ENCODE peak calls at places on chromosomes 16 and 17, in six cellular contexts. M is A549, J is endothelial cell of umbilical vein, O is HepG2, V is K562, I is GM12878. N is an unnamed sample.

GRCh38 chr16:1428511-1428910 is 2.4 kb upstream of the PERCC1 start:
- DNase-seq in M (peak), J (peak), O (no peak), V (peak), I (no peak), N (peak)

GRCh38 chr17:2400474-2400866 is 390 bp downstream of the MNT start:
- DNase-seq in M (peak), J (peak), O (peak), V (peak), I (no peak), N (peak)

GRCh38 chr16:47724386-47724785 is 263.3 kb downstream of the PHKB start:
- DNase-seq in M (no peak), J (no peak), O (no peak), V (no peak), I (no peak), N (no peak)

GRCh38 chr17:59439711-59440110 is 108.3 kb downstream of the YPEL2 start:
- DNase-seq in M (no peak), J (peak), O (no peak), V (no peak), I (no peak), N (no peak)

GRCh38 chr17:8225813-8226535 is 15.6 kb upstream of the AURKB start:
- DNase-seq in M (peak), J (peak), O (no peak), V (peak), I (peak), N (peak)

GRCh38 chr17:80388175-80388574 is 26.8 kb upstream of the ENDOV start:
- DNase-seq in M (no peak), J (no peak), O (no peak), V (no peak), I (no peak), N (no peak)

GRCh38 chr16:76197925-76198324 is 79.3 kb upstream of the CNTNAP4 start:
- DNase-seq in M (no peak), J (no peak), O (no peak), V (no peak), I (no peak), N (no peak)

GRCh38 chr17:80921159-80921558 is 70.5 kb upstream of the CHMP6 start:
- DNase-seq in M (no peak), J (no peak), O (no peak), V (no peak), I (no peak), N (no peak)

GRCh38 chr17:36721560-36722120 is 120.3 kb downstream of the MRM1 start:
- DNase-seq in M (no peak), J (peak), O (no peak), V (no peak), I (no peak), N (peak)

GRCh38 chr17:43442711-43443110 is 41.1 kb upstream of the DHX8 start:
- DNase-seq in M (peak), J (no peak), O (no peak), V (no peak), I (no peak), N (no peak)

GRCh38 chr16:7397901-7398300 is 65.3 kb downstream of the RBFOX1 start:
- DNase-seq in M (no peak), J (no peak), O (no peak), V (no peak), I (no peak), N (no peak)

GRCh38 chr17:4968166-4968915 is 724 bp upstream of the SPAG7 start:
- DNase-seq in M (no peak), J (no peak), O (no peak), V (peak), I (no peak), N (peak)

GRCh38 chr16:70725024-70725911 is 39.4 kb upstream of the MTSS2 start:
- DNase-seq in M (no peak), J (no peak), O (peak), V (no peak), I (no peak), N (no peak)

GRCh38 chr17:7220593-7221280 is 999 bp downstream of the ACADVL start:
- DNase-seq in M (peak), J (peak), O (peak), V (peak), I (no peak), N (peak)

GRCh38 chr17:41528959-41529353 is 848 bp upstream of the KRT19 start:
- DNase-seq in M (no peak), J (no peak), O (no peak), V (no peak), I (no peak), N (no peak)

GRCh38 chr17:64276961-64277505 is 14.0 kb upstream of the TEX2 start:
- DNase-seq in M (no peak), J (no peak), O (no peak), V (no peak), I (no peak), N (no peak)
- TF ChIP-seq MYC in M (no peak), J (no peak), O (no peak), V (no peak), I (no peak), N (no peak)

GRCh38 chr17:55996826-55997225 is 156.4 kb upstream of the ANKFN1 start:
- DNase-seq in M (no peak), J (no peak), O (no peak), V (no peak), I (no peak), N (peak)
- TF ChIP-seq CTCF in M (no peak), J (no peak), O (no peak), V (no peak), I (no peak), N (no peak)

GRCh38 chr17:78973196-78973595 is 6.5 kb downstream of the LGALS3BP start:
- DNase-seq in M (no peak), J (no peak), O (no peak), V (no peak), I (no peak), N (no peak)
- TF ChIP-seq MYC in M (no peak), J (no peak), O (no peak), V (no peak), I (no peak), N (no peak)

GRCh38 chr17:48860034-48860433 is 29.2 kb downstream of the CALCOCO2 start:
- DNase-seq in M (no peak), J (no peak), O (no peak), V (no peak), I (no peak), N (no peak)
- TF ChIP-seq CTCF in M (no peak), J (no peak), O (no peak), V (peak), I (no peak), N (no peak)

GRCh38 chr17:38425048-38425447 is 3.2 kb upstream of the ARHGAP23 start:
- DNase-seq in M (no peak), J (peak), O (no peak), V (no peak), I (no peak), N (no peak)

GRCh38 chr17:38427160-38427949 is 909 bp upstream of the ARHGAP23 start:
- DNase-seq in M (no peak), J (no peak), O (no peak), V (no peak), I (no peak), N (no peak)

GRCh38 chr17:38424297-38424972 is 3.8 kb upstream of the ARHGAP23 start:
- DNase-seq in M (no peak), J (no peak), O (no peak), V (no peak), I (no peak), N (no peak)

GRCh38 chr17:38426441-38426840 is 1.8 kb upstream of the ARHGAP23 start:
- DNase-seq in M (no peak), J (no peak), O (no peak), V (no peak), I (no peak), N (no peak)

DNA sequence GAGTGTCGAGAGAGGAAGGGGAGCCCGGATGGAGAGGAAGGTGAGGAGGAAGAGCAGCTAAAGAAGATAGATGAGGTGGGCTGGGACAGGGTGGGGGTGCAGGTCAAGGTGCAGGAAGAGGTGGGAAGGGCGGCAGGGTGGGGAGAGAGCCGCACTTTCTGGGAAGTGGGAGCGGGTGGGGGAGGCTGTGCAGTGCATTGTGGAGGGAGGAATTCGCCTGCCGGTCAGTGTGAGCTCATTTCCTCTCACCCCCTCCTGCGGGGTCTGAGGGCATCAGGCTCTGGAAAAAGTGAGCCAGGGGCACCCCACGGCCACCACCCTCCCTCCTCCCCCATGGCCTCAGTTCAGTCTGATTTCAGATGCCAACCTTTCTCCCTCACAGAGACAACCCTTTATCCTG is 2.5 kb upstream of the ARHGAP23 start:
- DNase-seq in M (no peak), J (peak), O (no peak), V (no peak), I (no peak), N (no peak)
- TF ChIP-seq MYC in M (no peak), J (no peak), O (no peak), V (no peak), I (no peak), N (no peak)

DNA sequence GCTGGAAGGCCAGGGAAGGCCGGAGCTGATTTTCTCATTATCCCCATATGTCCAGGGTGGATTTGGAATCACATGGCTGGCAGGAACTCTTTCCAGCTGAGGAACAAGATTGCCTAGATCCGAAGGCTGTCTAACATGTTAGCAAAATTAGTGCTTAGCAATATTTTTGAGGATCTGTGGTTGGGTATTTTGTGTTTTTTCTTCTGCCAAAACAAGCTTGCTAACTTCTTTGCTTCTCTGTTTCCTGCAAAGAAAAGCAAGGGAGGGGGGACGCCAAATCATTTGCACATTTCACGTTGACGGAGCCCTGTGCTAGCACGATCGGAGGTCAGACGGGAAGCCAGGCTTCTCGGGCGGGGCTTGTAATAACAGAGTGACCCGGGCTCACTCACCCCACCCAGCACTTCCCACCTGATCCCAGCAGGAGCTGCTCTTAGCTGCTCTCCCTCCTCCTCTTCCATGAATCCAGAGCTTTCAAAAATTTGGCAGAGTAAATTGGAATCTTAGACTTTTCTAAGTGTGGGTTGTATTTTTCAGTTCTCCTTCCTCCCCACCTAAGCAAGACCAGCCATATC is 33.3 kb upstream of the FOXF1 start:
- DNase-seq in M (no peak), J (peak), O (no peak), V (no peak), I (no peak), N (no peak)
- TF ChIP-seq CTCF in M (no peak), J (no peak), O (no peak), V (no peak), I (no peak), N (no peak)

N was measured in NB4.